ENCODE peak calls at places on chromosomes 16 and 17, in seven cellular contexts. R is KBM-7, V is hypothalamus, C is HEK293T, Z is ELF-1, Q is cardiac septum, J is NCI-H510A treated with DMSO at 0.1 percent for 48 hours. T is an unnamed sample.

GRCh38 chr17:10025976-10026785 is 121.1 kb upstream of the RCVRN start:
- DNase-seq in C (no peak), Z (no peak), Q (no peak), R (peak), V (no peak), J (no peak), T (peak)

GRCh38 chr17:51060396-51060795 is 60.3 kb downstream of the SPAG9 start:
- DNase-seq in C (no peak), V (no peak), Z (no peak), R (no peak), J (no peak), Q (no peak), T (no peak)

GRCh38 chr17:33640629-33641028 is 347.5 kb upstream of the ASIC2 start:
- DNase-seq in Z (no peak), C (no peak), R (no peak), V (no peak), J (no peak), Q (no peak), T (no peak)

GRCh38 chr16:47774661-47775060 is 313.5 kb downstream of the PHKB start:
- DNase-seq in Z (peak), J (peak), C (no peak), Q (no peak), R (no peak), V (no peak), T (no peak)

GRCh38 chr17:41871789-41872188 is 6.6 kb upstream of the KLHL11 start:
- DNase-seq in R (no peak), J (no peak), V (no peak), C (no peak), Z (no peak), Q (no peak), T (no peak)

GRCh38 chr17:48690655-48691054 is 31.7 kb downstream of the PRAC1 start:
- DNase-seq in R (no peak), C (no peak), Z (no peak), J (no peak), V (no peak), Q (no peak), T (no peak)

GRCh38 chr17:50257574-50258224 is 16.6 kb upstream of the TMEM92 start:
- DNase-seq in C (peak), J (no peak), R (no peak), V (no peak), Q (peak), Z (no peak), T (no peak)

GRCh38 chr17:78823282-78824046 is 17.1 kb downstream of the USP36 start:
- DNase-seq in C (no peak), Z (no peak), Q (no peak), R (no peak), V (no peak), J (no peak), T (no peak)

GRCh38 chr16:88329726-88330700 is 52.7 kb upstream of the ZNF469 start:
- DNase-seq in V (no peak), C (no peak), Z (no peak), Q (no peak), J (no peak), R (no peak), T (no peak)

GRCh38 chr16:8720080-8720966 is 45.9 kb downstream of the ABAT start:
- DNase-seq in V (peak), R (peak), Z (peak), J (peak), C (peak), Q (no peak), T (peak)

GRCh38 chr17:57875109-57876022 is 25.5 kb upstream of the MRPS23 start:
- DNase-seq in R (peak), J (no peak), Q (no peak), C (peak), V (peak), Z (peak), T (peak)

GRCh38 chr16:27302126-27302525 is 11.6 kb upstream of the IL4R start:
- DNase-seq in Q (no peak), R (no peak), Z (no peak), J (no peak), V (no peak), C (no peak), T (no peak)

GRCh38 chr16:3143598-3144330 is 8.9 kb downstream of the ZNF213 start:
- DNase-seq in Q (no peak), V (no peak), J (no peak), R (no peak), C (no peak), Z (no peak), T (no peak)

GRCh38 chr16:85138825-85139627 is 26.8 kb upstream of the CIBAR2 start:
- DNase-seq in R (no peak), V (no peak), J (peak), Z (no peak), C (no peak), Q (no peak), T (no peak)

GRCh38 chr17:73820686-73821448 is 176.6 kb upstream of the SDK2 start:
- DNase-seq in J (peak), R (no peak), Z (peak), V (no peak), Q (no peak), C (peak), T (no peak)

GRCh38 chr16:2271848-2272461 is 4.0 kb upstream of the RNPS1 start:
- DNase-seq in J (no peak), Q (no peak), R (no peak), Z (no peak), C (no peak), V (no peak), T (no peak)

GRCh38 chr17:80445152-80446110 is 30.5 kb downstream of the ENDOV start:
- DNase-seq in R (no peak), C (no peak), V (no peak), J (no peak), Z (no peak), Q (no peak), T (peak)

GRCh38 chr17:17206913-17207368 is 808 bp upstream of the PLD6 start:
- DNase-seq in C (no peak), V (no peak), Z (peak), R (no peak), Q (no peak), J (no peak), T (no peak)

GRCh38 chr17:54439816-54440215 is 460.8 kb upstream of the TOM1L1 start:
- DNase-seq in R (no peak), Q (no peak), V (no peak), C (no peak), J (no peak), Z (peak), T (no peak)

GRCh38 chr17:72683506-72684404 is 408.7 kb downstream of the SLC39A11 start:
- DNase-seq in V (peak), C (peak), J (peak), R (no peak), Z (peak), Q (no peak), T (no peak)

GRCh38 chr16:67537270-67537635 is 8.6 kb downstream of the RIPOR1 start:
- DNase-seq in Z (peak), J (no peak), V (no peak), R (no peak), C (no peak), Q (peak), T (no peak)

GRCh38 chr17:60300949-60301348 is 91.0 kb downstream of the USP32 start:
- DNase-seq in C (no peak), R (no peak), J (no peak), Q (no peak), Z (no peak), V (no peak), T (no peak)

GRCh38 chr16:81451753-81452680 is 7.4 kb downstream of the CMIP start:
- DNase-seq in C (no peak), R (peak), Z (peak), Q (no peak), J (no peak), V (no peak), T (peak)

GRCh38 chr17:44932096-44932495 is 15.5 kb downstream of the KIF18B start:
- DNase-seq in Q (no peak), V (no peak), J (no peak), R (no peak), C (no peak), Z (no peak), T (no peak)

GRCh38 chr16:4212934-4213296 is 29.0 kb downstream of the SRL start:
- DNase-seq in Z (no peak), J (no peak), C (no peak), R (no peak), Q (no peak), V (no peak), T (no peak)

GRCh38 chr17:9635340-9635739 is 10.0 kb upstream of the USP43 start:
- DNase-seq in Q (no peak), Z (no peak), R (no peak), V (no peak), J (no peak), C (no peak), T (no peak)

GRCh38 chr17:19363460-19364035 is 1.0 kb upstream of the B9D1 start:
- DNase-seq in V (no peak), Q (no peak), R (no peak), C (no peak), Z (no peak), J (no peak), T (no peak)

GRCh38 chr17:8935194-8935593 is 30.3 kb downstream of the PIK3R5 start:
- DNase-seq in R (peak), Z (no peak), C (no peak), Q (peak), J (no peak), V (no peak), T (no peak)

GRCh38 chr16:25734473-25735100 is 42.8 kb downstream of the HS3ST4 start:
- DNase-seq in J (no peak), V (no peak), Q (no peak), Z (no peak), C (no peak), R (no peak), T (no peak)

GRCh38 chr16:69830534-69831211 is 68.5 kb downstream of the WWP2 start:
- DNase-seq in V (no peak), J (no peak), Q (no peak), C (no peak), R (no peak), Z (no peak), T (no peak)

GRCh38 chr16:5633845-5634440 is 536.3 kb upstream of the EEF2KMT start:
- DNase-seq in Q (no peak), R (peak), C (peak), V (no peak), J (no peak), Z (peak), T (no peak)

GRCh38 chr16:4420703-4421102 is 4.3 kb upstream of the CORO7 start:
- DNase-seq in V (no peak), R (no peak), C (no peak), J (no peak), Z (no peak), Q (no peak), T (no peak)

GRCh38 chr17:57619061-57619937 is 125.8 kb downstream of the CCDC182 start:
- DNase-seq in R (no peak), Q (no peak), V (no peak), Z (no peak), J (no peak), C (no peak), T (no peak)

GRCh38 chr16:29943846-29944669 is 17.8 kb upstream of the TMEM219 start:
- DNase-seq in Z (peak), C (peak), J (peak), V (no peak), Q (no peak), R (peak), T (peak)

GRCh38 chr17:30113213-30113612 is 3.4 kb upstream of the NSRP1 start:
- DNase-seq in R (no peak), J (no peak), Z (no peak), Q (no peak), C (no peak), V (no peak), T (no peak)

GRCh38 chr16:85398050-85398451 is 215.1 kb upstream of the GSE1 start:
- DNase-seq in Q (no peak), R (no peak), C (no peak), V (no peak), J (no peak), Z (no peak), T (no peak)